ENCODE peak calls at places on chromosomes 12 and 14, in eight cellular contexts. M is thoracic aorta; V is esophagus squamous epithelium; C is IMR-90; Y is OCI-LY7; Z is transverse colon; R is astrocyte of the cerebellum; S is CD8-positive, alpha-beta T cell. P is an unnamed sample.

GRCh38 chr12:85057370-85057963 is 21.3 kb downstream of the LRRIQ1 start:
- DNase-seq in Z (peak), R (peak), C (peak), V (no peak), S (no peak), Y (peak), M (no peak), P (no peak)

GRCh38 chr12:57178213-57178612 is 30.8 kb upstream of the LRP1-AS start:
- DNase-seq in M (no peak), Z (no peak), V (no peak), Y (peak), S (peak), C (no peak), R (no peak), P (no peak)

GRCh38 chr12:116861331-116861730 is 19.9 kb downstream of the HRK start:
- DNase-seq in S (peak), C (peak), Z (peak), M (no peak), R (no peak), V (no peak), Y (peak), P (peak)

GRCh38 chr12:57614178-57614947 is 3.1 kb downstream of the ARHGEF25 start:
- DNase-seq in Z (no peak), R (no peak), Y (peak), M (no peak), C (peak), V (no peak), S (no peak), P (no peak)

GRCh38 chr12:6699989-6700645 is 498 bp downstream of the PIANP start:
- DNase-seq in S (no peak), M (no peak), Z (peak), V (no peak), Y (peak), C (no peak), R (no peak), P (no peak)

GRCh38 chr14:96148631-96149030 is 56.0 kb upstream of the BDKRB2 start:
- DNase-seq in Z (no peak), M (no peak), R (no peak), V (no peak), C (no peak), S (no peak), Y (no peak), P (no peak)

GRCh38 chr14:75568791-75569190 is 9.6 kb upstream of the FLVCR2 start:
- DNase-seq in C (no peak), M (no peak), Z (no peak), V (no peak), S (no peak), Y (no peak), R (no peak), P (no peak)

GRCh38 chr12:99911967-99912366 is 72.8 kb downstream of the ANKS1B start:
- DNase-seq in C (no peak), R (no peak), V (no peak), Y (no peak), M (no peak), Z (no peak), S (no peak), P (no peak)

GRCh38 chr12:9647825-9648700 is 21.4 kb upstream of the CLEC2D start:
- DNase-seq in R (no peak), Y (peak), V (peak), M (peak), S (peak), C (peak), Z (peak), P (peak)

GRCh38 chr12:24864796-24865125 is 84.1 kb downstream of the BCAT1 start:
- DNase-seq in Y (no peak), S (no peak), C (peak), V (no peak), M (no peak), R (peak), Z (no peak), P (no peak)

GRCh38 chr14:20934148-20934762 is 21.0 kb upstream of the RNASE2 start:
- DNase-seq in R (no peak), S (peak), C (no peak), V (no peak), Z (peak), Y (peak), M (no peak), P (no peak)

GRCh38 chr12:27515671-27516070 is 8.3 kb upstream of the PPFIBP1 start:
- DNase-seq in Y (no peak), V (no peak), S (no peak), Z (no peak), M (no peak), R (no peak), C (no peak), P (no peak)

GRCh38 chr14:53670701-53671100 is 285.9 kb downstream of the BMP4 start:
- DNase-seq in V (no peak), C (peak), Y (no peak), Z (no peak), R (peak), S (no peak), M (no peak), P (no peak)

GRCh38 chr14:70665448-70666363 is 24.0 kb downstream of the TTC9 start:
- DNase-seq in M (no peak), V (no peak), C (no peak), Y (peak), S (no peak), Z (peak), R (no peak), P (no peak)

GRCh38 chr12:116138781-116139180 is 138.7 kb downstream of the MED13L start:
- DNase-seq in M (no peak), S (no peak), Z (no peak), V (no peak), R (no peak), Y (no peak), C (no peak), P (no peak)

GRCh38 chr14:21160061-21160610 is 4.3 kb upstream of the OR5AU1 start:
- DNase-seq in V (no peak), M (no peak), C (no peak), S (no peak), Y (no peak), Z (no peak), R (no peak), P (no peak)

GRCh38 chr12:84502907-84503787 is 409.5 kb downstream of the SLC6A15 start:
- DNase-seq in S (no peak), Z (peak), V (no peak), M (no peak), R (peak), C (peak), Y (peak), P (no peak)

GRCh38 chr12:75528692-75529091 is 17.3 kb upstream of the KRR1 start:
- DNase-seq in R (no peak), C (no peak), Z (no peak), S (no peak), M (no peak), V (no peak), Y (no peak), P (no peak)

GRCh38 chr12:124551268-124552144 is 15.9 kb downstream of the NCOR2 start:
- DNase-seq in Z (peak), R (no peak), M (no peak), Y (no peak), V (no peak), C (peak), S (no peak), P (peak)

DNA sequence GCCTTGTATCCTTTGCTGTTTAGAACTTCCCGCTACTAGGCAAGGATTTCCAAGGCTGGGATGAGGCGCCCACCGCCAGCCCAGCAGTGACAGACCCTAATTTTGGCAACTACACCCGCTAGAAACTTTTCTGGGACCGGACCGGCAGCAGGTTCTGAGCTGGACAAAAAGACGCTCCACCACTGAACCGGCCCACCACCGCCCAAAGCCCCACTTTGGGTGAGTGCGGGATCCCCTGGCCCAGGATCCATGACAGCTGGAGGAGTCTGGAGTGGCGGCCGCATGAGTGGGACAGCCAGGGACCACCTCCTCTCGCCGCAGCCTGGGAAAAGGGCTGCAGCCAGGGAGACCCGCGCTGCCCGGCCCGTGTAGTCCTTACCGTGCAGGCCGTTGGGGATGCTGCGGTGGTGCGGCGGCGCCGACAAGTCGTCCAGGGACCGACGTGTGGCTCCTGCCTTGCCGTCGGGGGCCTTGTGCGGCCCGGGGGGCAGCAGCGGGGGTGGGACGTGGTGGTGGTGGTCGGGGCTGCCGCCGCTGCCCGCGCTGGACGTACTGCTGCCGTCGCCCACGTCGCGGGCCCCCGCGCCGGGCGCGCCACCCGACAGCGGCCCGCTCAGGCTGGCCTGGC is 1.1 kb downstream of the CCDC85C start:
- DNase-seq in Y (no peak), M (no peak), Z (no peak), V (no peak), C (no peak), R (no peak), S (no peak), P (no peak)
- H3K4me3 ChIP-seq in Y (peak), M (peak), Z (peak), V (peak), C (peak), R (peak), S (no peak), P (peak)

GRCh38 chr14:22691171-22691570 is 47.0 kb upstream of the OR6J1 start:
- DNase-seq in Z (no peak), C (peak), M (no peak), R (peak), S (no peak), V (no peak), Y (no peak), P (no peak)

GRCh38 chr14:22689186-22689585 is 45.0 kb upstream of the OR6J1 start:
- DNase-seq in M (no peak), C (peak), R (peak), V (no peak), S (no peak), Y (no peak), Z (no peak), P (no peak)

GRCh38 chr14:22685467-22685866 is 41.3 kb upstream of the OR6J1 start:
- DNase-seq in M (no peak), C (no peak), R (no peak), S (no peak), V (no peak), Z (no peak), Y (no peak), P (no peak)
- H3K4me3 ChIP-seq in M (no peak), C (no peak), R (no peak), S (no peak), V (no peak), Z (no peak), Y (no peak), P (no peak)

GRCh38 chr12:28550757-28551381 is 360.6 kb downstream of the CCDC91 start:
- DNase-seq in M (no peak), C (peak), V (no peak), S (no peak), Z (no peak), Y (no peak), R (no peak), P (no peak)
- H3K4me3 ChIP-seq in M (no peak), C (no peak), V (no peak), S (no peak), Z (no peak), Y (no peak), R (no peak), P (no peak)

GRCh38 chr12:130563322-130563721 is 152.8 kb downstream of the RIMBP2 start:
- DNase-seq in R (no peak), V (no peak), M (no peak), C (no peak), Z (no peak), Y (no peak), S (no peak), P (no peak)
- H3K4me3 ChIP-seq in R (no peak), V (no peak), M (no peak), C (no peak), Z (no peak), Y (no peak), S (no peak), P (no peak)

DNA sequence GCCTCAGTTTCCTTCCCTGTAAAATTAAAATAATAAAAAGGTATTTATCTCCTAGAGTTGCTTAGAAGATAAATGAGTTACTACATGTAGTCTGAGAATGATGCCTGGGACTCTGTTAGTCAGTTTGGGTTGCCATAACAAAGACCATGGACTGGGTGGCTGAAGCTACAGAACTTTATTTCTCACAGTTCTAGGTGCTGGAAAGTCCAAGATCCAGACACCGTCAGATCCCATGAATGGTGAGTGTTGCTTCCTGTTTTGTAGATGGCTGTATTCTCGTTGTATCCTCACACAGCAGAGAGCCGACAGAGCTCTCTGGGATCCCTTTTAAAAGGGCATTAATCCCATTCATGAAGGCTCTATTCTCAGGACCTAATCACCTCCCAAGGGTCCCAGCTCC is 64.0 kb upstream of the LTA4H start:
- DNase-seq in Z (no peak), M (no peak), C (no peak), V (no peak), Y (no peak), S (no peak), R (no peak), P (no peak)
- H3K4me3 ChIP-seq in Z (no peak), M (no peak), C (no peak), V (no peak), Y (no peak), S (no peak), R (no peak), P (no peak)

P was measured in ascending aorta.